ENCODE peak calls at places on chromosomes 4 and X, in eight cellular contexts. S is dorsolateral prefrontal cortex; K is T-helper 2 cell; D is CD8-positive, alpha-beta memory T cell; E is stimulated activated CD4-positive, alpha-beta T cell treated with anti-CD3 and anti-CD28 coated beads, Interleukin-15, amount 100 ng/mL, for 24 hours; J is activated CD4-positive, alpha-beta T cell treated with anti-CD3 and anti-CD28 coated beads for 24 hours; G is HCEC 1CT; T is A673. Y is an unnamed sample.

GRCh38 chr4:108013332-108013731 is 23.6 kb downstream of the HADH start:
- DNase-seq in J (no peak), K (no peak), E (no peak), G (no peak), S (no peak), T (no peak), D (no peak), Y (no peak)

GRCh38 chr4:177127658-177128057 is 182.0 kb upstream of the NEIL3 start:
- DNase-seq in K (no peak), G (no peak), S (no peak), T (no peak), E (no peak), J (no peak), D (no peak), Y (no peak)

GRCh38 chrX:21384178-21384577 is 10.0 kb downstream of the CNKSR2 start:
- DNase-seq in K (no peak), J (no peak), G (no peak), D (no peak), T (no peak), S (no peak), E (no peak), Y (no peak)

GRCh38 chr4:23856630-23857029 is 33.2 kb downstream of the PPARGC1A start:
- DNase-seq in E (no peak), D (no peak), G (no peak), S (no peak), J (no peak), K (no peak), T (no peak), Y (no peak)

GRCh38 chrX:53357799-53358530 is 64.5 kb downstream of the SMC1A start:
- DNase-seq in K (no peak), E (no peak), J (no peak), D (no peak), S (peak), T (peak), G (no peak), Y (no peak)

GRCh38 chr4:114727426-114727825 is 128.8 kb downstream of the UGT8 start:
- DNase-seq in G (no peak), T (peak), K (no peak), S (no peak), D (no peak), E (no peak), J (no peak), Y (no peak)

GRCh38 chr4:55312491-55313101 is 33.4 kb upstream of the SRD5A3 start:
- DNase-seq in G (peak), E (peak), S (peak), J (peak), K (no peak), D (no peak), T (peak), Y (no peak)

GRCh38 chr4:153205028-153205648 is 895 bp downstream of the TRIM2 start:
- DNase-seq in E (peak), S (no peak), J (no peak), G (no peak), T (no peak), D (peak), K (peak), Y (no peak)

GRCh38 chr4:127672111-127672510 is 39.4 kb downstream of the INTU start:
- DNase-seq in J (no peak), S (no peak), K (no peak), E (no peak), T (no peak), G (no peak), D (no peak), Y (no peak)

GRCh38 chrX:51837926-51838325 is 55.5 kb upstream of the MAGED1 start:
- DNase-seq in J (no peak), D (no peak), T (peak), K (no peak), E (no peak), G (no peak), S (no peak), Y (no peak)

GRCh38 chr4:113478032-113478431 is 283.5 kb downstream of the CAMK2D start:
- DNase-seq in D (no peak), E (no peak), K (no peak), J (no peak), S (no peak), T (no peak), G (no peak), Y (no peak)

GRCh38 chr4:36349904-36350554 is 68.6 kb downstream of the DTHD1 start:
- DNase-seq in S (no peak), D (no peak), E (no peak), J (no peak), K (no peak), T (no peak), G (no peak), Y (no peak)

GRCh38 chr4:32129967-32130366 is 1409.8 kb downstream of the PCDH7 start:
- DNase-seq in J (no peak), T (no peak), D (no peak), K (no peak), S (no peak), G (no peak), E (no peak), Y (no peak)

GRCh38 chr4:87465739-87466366 is 43.5 kb downstream of the NUDT9 start:
- DNase-seq in S (no peak), E (no peak), K (no peak), G (peak), T (peak), D (no peak), J (peak), Y (no peak)

GRCh38 chrX:101931104-101931493 is 728 bp downstream of the ZMAT1 start:
- DNase-seq in S (no peak), J (no peak), G (no peak), K (no peak), D (no peak), E (no peak), T (no peak), Y (no peak)

GRCh38 chrX:16839852-16840460 is 30.2 kb downstream of the RBBP7 start:
- DNase-seq in J (no peak), T (peak), K (no peak), E (peak), G (peak), S (peak), D (no peak), Y (no peak)

GRCh38 chrX:5242091-5242790 is 986.4 kb downstream of the NLGN4X start:
- DNase-seq in K (no peak), G (no peak), D (no peak), J (no peak), T (no peak), E (no peak), S (no peak), Y (no peak)

GRCh38 chrX:37825225-37825842 is 22.0 kb downstream of the DYNLT3 start:
- DNase-seq in G (peak), T (peak), D (peak), S (peak), J (peak), K (peak), E (peak), Y (peak)